ENCODE peak calls at places on chromosomes 13 and 19, in six cellular contexts. V, B, L, X, P and Y are unnamed samples.

GRCh38 chr19:16898306-16899015 is 9.7 kb downstream of the F2RL3 start:
- DNase-seq in V (no peak), B (no peak), L (no peak), X (no peak), P (no peak), Y (no peak)

GRCh38 chr13:66974174-66974573 is 256.0 kb downstream of the PCDH9 start:
- DNase-seq in V (no peak), B (peak; percentile 3), L (no peak), X (no peak), P (no peak), Y (no peak)

GRCh38 chr19:46513461-46514236 is 18.0 kb upstream of the PNMA8B start:
- DNase-seq in V (peak; percentile 39), B (peak; percentile 93), L (peak; percentile 83), X (peak; percentile 91), P (peak; percentile 74), Y (peak; percentile 82)

GRCh38 chr13:94656766-94657165 is 55.1 kb downstream of the GPR180 start:
- DNase-seq in V (peak; percentile 88), B (no peak), L (no peak), X (no peak), P (no peak), Y (peak; percentile 56)

GRCh38 chr19:45250832-45251451 is at the start of gene MARK4:
- DNase-seq in V (peak; percentile 14), B (peak; percentile 82), L (peak; percentile 55), X (peak; percentile 64), P (peak; percentile 31), Y (peak; percentile 65)

GRCh38 chr13:33026489-33027152 is 10.4 kb downstream of the KL start:
- DNase-seq in V (no peak), B (no peak), L (no peak), X (no peak), P (no peak), Y (no peak)

GRCh38 chr19:3366104-3366760 is at the start of gene NFIC:
- DNase-seq in V (peak; percentile 70), B (peak; percentile 54), L (peak; percentile 28), X (peak; percentile 59), P (peak; percentile 75), Y (peak; percentile 83)

GRCh38 chr13:30257433-30258099 is 49.8 kb downstream of the KATNAL1 start:
- DNase-seq in V (no peak), B (peak; percentile 82), L (no peak), X (no peak), P (no peak), Y (no peak)

GRCh38 chr19:29887498-29887897 is 54.5 kb upstream of the URI1 start:
- DNase-seq in V (no peak), B (no peak), L (no peak), X (no peak), P (no peak), Y (no peak)

GRCh38 chr19:41563847-41564514 is 12.0 kb upstream of the CEACAM21 start:
- DNase-seq in V (no peak), B (peak; percentile 9), L (peak; percentile 46), X (peak; percentile 56), P (no peak), Y (no peak)

GRCh38 chr19:9751449-9751848 is 17.1 kb downstream of the ZNF846 start:
- DNase-seq in V (no peak), B (no peak), L (no peak), X (no peak), P (no peak), Y (no peak)

GRCh38 chr13:83297591-83298305 is 584.5 kb downstream of the SLITRK1 start:
- DNase-seq in V (no peak), B (no peak), L (no peak), X (no peak), P (no peak), Y (no peak)

GRCh38 chr19:3346677-3347353 is 19.6 kb upstream of the NFIC start:
- DNase-seq in V (no peak), B (no peak), L (no peak), X (no peak), P (peak; percentile 49), Y (no peak)

GRCh38 chr13:101624981-101625380 is 172.5 kb downstream of the ITGBL1 start:
- DNase-seq in V (no peak), B (no peak), L (no peak), X (no peak), P (no peak), Y (no peak)

GRCh38 chr19:604355-604754 is 14.7 kb downstream of the HCN2 start:
- DNase-seq in V (no peak), B (no peak), L (no peak), X (peak; percentile 71), P (no peak), Y (peak; percentile 58)

GRCh38 chr13:113064000-113064533 is 41.5 kb upstream of the F7 start:
- DNase-seq in V (no peak), B (no peak), L (no peak), X (no peak), P (no peak), Y (no peak)

GRCh38 chr19:917323-918151 is at the start of gene KISS1R:
- DNase-seq in V (no peak), B (peak; percentile 93), L (no peak), X (peak; percentile 70), P (no peak), Y (peak; percentile 70)

GRCh38 chr13:31444266-31444862 is 244.6 kb downstream of the B3GLCT start:
- DNase-seq in V (no peak), B (no peak), L (no peak), X (no peak), P (no peak), Y (no peak)

GRCh38 chr19:54458648-54459281 is 4.8 kb downstream of the LENG9 start:
- DNase-seq in V (no peak), B (no peak), L (no peak), X (no peak), P (no peak), Y (no peak)

GRCh38 chr13:94371855-94372254 is 107.6 kb downstream of the DCT start:
- DNase-seq in V (no peak), B (no peak), L (no peak), X (no peak), P (no peak), Y (no peak)

GRCh38 chr13:45055902-45056648 is 64.2 kb upstream of the GTF2F2 start:
- DNase-seq in V (peak; percentile 19), B (peak; percentile 57), L (no peak), X (peak; percentile 39), P (no peak), Y (no peak)

GRCh38 chr13:106987435-106987800 is 419.5 kb upstream of the ARGLU1 start:
- DNase-seq in V (no peak), B (no peak), L (no peak), X (no peak), P (no peak), Y (no peak)

GRCh38 chr13:110486061-110486780 is 75.3 kb downstream of the RAB20 start:
- DNase-seq in V (no peak), B (peak; percentile 33), L (no peak), X (no peak), P (no peak), Y (no peak)

GRCh38 chr13:93260591-93260990 is 34.0 kb downstream of the GPC6 start:
- DNase-seq in V (no peak), B (no peak), L (no peak), X (no peak), P (no peak), Y (no peak)

GRCh38 chr19:39212377-39212742 is 8.3 kb upstream of the SYCN start:
- DNase-seq in V (no peak), B (peak; percentile 71), L (peak; percentile 46), X (peak; percentile 72), P (peak; percentile 40), Y (peak; percentile 56)

GRCh38 chr13:41079725-41080124 is 18.4 kb downstream of the WBP4 start:
- DNase-seq in V (no peak), B (no peak), L (no peak), X (no peak), P (no peak), Y (no peak)

GRCh38 chr19:13410946-13411345 is 95.3 kb downstream of the CACNA1A start:
- DNase-seq in V (no peak), B (no peak), L (no peak), X (no peak), P (no peak), Y (no peak)

GRCh38 chr19:19514215-19514633 is 1.1 kb downstream of the TSSK6 start:
- DNase-seq in V (peak; percentile 29), B (no peak), L (no peak), X (peak; percentile 23), P (peak; percentile 49), Y (no peak)

GRCh38 chr19:1663854-1664253 is 11.4 kb upstream of the TCF3 start:
- DNase-seq in V (no peak), B (no peak), L (no peak), X (peak; percentile 79), P (no peak), Y (no peak)

GRCh38 chr19:14061751-14062557 is at the start of gene PALM3:
- DNase-seq in V (no peak), B (no peak), L (no peak), X (no peak), P (peak; percentile 83), Y (no peak)

GRCh38 chr19:7705387-7706187 is 3.7 kb upstream of the FCER2 start:
- DNase-seq in V (no peak), B (no peak), L (peak; percentile 61), X (peak; percentile 86), P (peak; percentile 34), Y (no peak)

GRCh38 chr19:43684326-43684725 is 14.4 kb upstream of the PLAUR start:
- DNase-seq in V (no peak), B (no peak), L (no peak), X (no peak), P (no peak), Y (no peak)

GRCh38 chr13:24012648-24013047 is 115.3 kb upstream of the C1QTNF9B start:
- DNase-seq in V (no peak), B (no peak), L (no peak), X (no peak), P (no peak), Y (no peak)

GRCh38 chr13:34078334-34078999 is 260.5 kb downstream of the RFC3 start:
- DNase-seq in V (no peak), B (no peak), L (no peak), X (no peak), P (no peak), Y (no peak)

GRCh38 chr19:1042689-1043511 is 3.0 kb downstream of the ABCA7 start:
- DNase-seq in V (no peak), B (no peak), L (no peak), X (no peak), P (no peak), Y (no peak)